ENCODE peak calls at places on chromosomes 2 and 18, in five cellular contexts. One of them, this sample, is unnamed. For H3K4me1, the result is how much of the 10 kb centered on the place peaks cover.

GRCh38 chr18:74731097-74731496 is 133.4 kb downstream of the ZNF407 start:
- DNase-seq in heart left ventricle: no peak
- DNase-seq in endodermal cell: no peak
- DNase-seq in neural progenitor cell: no peak
- DNase-seq in adipocyte: peak
- DNase-seq in this sample: no peak

GRCh38 chr18:34159691-34160185 is 65.0 kb downstream of the NOL4 start:
- DNase-seq in heart left ventricle: no peak
- DNase-seq in endodermal cell: no peak
- DNase-seq in neural progenitor cell: no peak
- DNase-seq in adipocyte: no peak
- DNase-seq in this sample: no peak

GRCh38 chr18:13005289-13005688 is 14.1 kb downstream of the CEP192 start:
- DNase-seq in heart left ventricle: no peak
- DNase-seq in endodermal cell: no peak
- DNase-seq in neural progenitor cell: no peak
- DNase-seq in adipocyte: no peak
- DNase-seq in this sample: no peak

GRCh38 chr2:2899826-2900225 is 477.8 kb downstream of the EIPR1 start:
- DNase-seq in heart left ventricle: no peak
- DNase-seq in endodermal cell: no peak
- DNase-seq in neural progenitor cell: no peak
- DNase-seq in adipocyte: no peak
- DNase-seq in this sample: no peak

GRCh38 chr18:12597775-12598174 is 60.1 kb downstream of the SPIRE1 start:
- DNase-seq in heart left ventricle: peak
- DNase-seq in endodermal cell: no peak
- DNase-seq in neural progenitor cell: no peak
- DNase-seq in adipocyte: peak
- DNase-seq in this sample: peak

GRCh38 chr18:27771571-27771970 is 405.4 kb downstream of the CDH2 start:
- DNase-seq in heart left ventricle: no peak
- DNase-seq in endodermal cell: no peak
- DNase-seq in neural progenitor cell: no peak
- DNase-seq in adipocyte: no peak
- DNase-seq in this sample: no peak

GRCh38 chr18:61093967-61094366 is 239.3 kb upstream of the CDH20 start:
- DNase-seq in heart left ventricle: no peak
- DNase-seq in endodermal cell: no peak
- DNase-seq in neural progenitor cell: no peak
- DNase-seq in adipocyte: no peak
- DNase-seq in this sample: no peak

GRCh38 chr2:177772529-177772928 is 300.0 kb downstream of the PDE11A start:
- DNase-seq in heart left ventricle: no peak
- DNase-seq in endodermal cell: no peak
- DNase-seq in neural progenitor cell: peak
- DNase-seq in adipocyte: peak
- DNase-seq in this sample: no peak

GRCh38 chr18:8798996-8799395 is 93.6 kb downstream of the MTCL1 start:
- DNase-seq in heart left ventricle: peak
- DNase-seq in endodermal cell: no peak
- DNase-seq in neural progenitor cell: no peak
- DNase-seq in adipocyte: no peak
- DNase-seq in this sample: no peak

GRCh38 chr2:205510345-205510744 is 172.0 kb upstream of the NRP2 start:
- DNase-seq in heart left ventricle: no peak
- DNase-seq in endodermal cell: no peak
- DNase-seq in neural progenitor cell: peak
- DNase-seq in adipocyte: no peak
- DNase-seq in this sample: no peak

GRCh38 chr2:234412726-234413125 is 84.2 kb downstream of the ARL4C start:
- DNase-seq in heart left ventricle: no peak
- DNase-seq in endodermal cell: no peak
- DNase-seq in neural progenitor cell: no peak
- DNase-seq in adipocyte: peak
- DNase-seq in this sample: no peak

GRCh38 chr2:180196419-180196977 is 189.4 kb upstream of the CWC22 start:
- DNase-seq in heart left ventricle: no peak
- DNase-seq in endodermal cell: no peak
- DNase-seq in neural progenitor cell: no peak
- DNase-seq in adipocyte: no peak
- DNase-seq in this sample: no peak

GRCh38 chr2:161992526-161992925 is 81.5 kb downstream of the DPP4 start:
- DNase-seq in heart left ventricle: no peak
- DNase-seq in endodermal cell: no peak
- DNase-seq in neural progenitor cell: no peak
- DNase-seq in adipocyte: peak
- DNase-seq in this sample: no peak

GRCh38 chr2:189096769-189097447 is 82.7 kb downstream of the COL5A2 start:
- DNase-seq in heart left ventricle: no peak
- DNase-seq in endodermal cell: no peak
- DNase-seq in neural progenitor cell: no peak
- DNase-seq in adipocyte: peak
- DNase-seq in this sample: no peak

GRCh38 chr2:65357959-65358294 is 74.5 kb downstream of the SPRED2 start:
- DNase-seq in heart left ventricle: no peak
- DNase-seq in endodermal cell: no peak
- DNase-seq in neural progenitor cell: no peak
- DNase-seq in adipocyte: no peak
- DNase-seq in this sample: no peak

GRCh38 chr2:222722327-222722946 is 51.0 kb downstream of the MOGAT1 start:
- DNase-seq in heart left ventricle: peak
- DNase-seq in endodermal cell: no peak
- DNase-seq in neural progenitor cell: no peak
- DNase-seq in adipocyte: peak
- DNase-seq in this sample: no peak

GRCh38 chr2:27156739-27157475 is 8.1 kb downstream of the TCF23 start:
- DNase-seq in heart left ventricle: no peak
- DNase-seq in endodermal cell: no peak
- DNase-seq in neural progenitor cell: no peak
- DNase-seq in adipocyte: no peak
- DNase-seq in this sample: no peak

GRCh38 chr2:69046221-69046662 is 33.3 kb downstream of the ANTXR1 start:
- DNase-seq in heart left ventricle: no peak
- DNase-seq in endodermal cell: peak
- DNase-seq in neural progenitor cell: no peak
- DNase-seq in adipocyte: peak
- DNase-seq in this sample: no peak

GRCh38 chr2:230783101-230783500 is 70.5 kb downstream of the CAB39 start:
- DNase-seq in heart left ventricle: no peak
- DNase-seq in endodermal cell: no peak
- DNase-seq in neural progenitor cell: no peak
- DNase-seq in adipocyte: no peak
- DNase-seq in this sample: no peak

GRCh38 chr18:3923750-3924149 is 473.8 kb downstream of the TGIF1 start:
- DNase-seq in heart left ventricle: no peak
- DNase-seq in endodermal cell: no peak
- DNase-seq in neural progenitor cell: no peak
- DNase-seq in adipocyte: peak
- DNase-seq in this sample: no peak

GRCh38 chr18:12908706-12909105 is 24.7 kb upstream of the PTPN2 start:
- DNase-seq in heart left ventricle: no peak
- DNase-seq in endodermal cell: no peak
- DNase-seq in neural progenitor cell: no peak
- DNase-seq in adipocyte: no peak
- DNase-seq in this sample: no peak

GRCh38 chr2:184769038-184769437 is 170.7 kb downstream of the ZNF804A start:
- DNase-seq in heart left ventricle: no peak
- DNase-seq in endodermal cell: no peak
- DNase-seq in neural progenitor cell: no peak
- DNase-seq in adipocyte: peak
- DNase-seq in this sample: no peak

GRCh38 chr2:128452536-128453530 is 134.2 kb upstream of the HS6ST1 start:
- DNase-seq in heart left ventricle: no peak
- DNase-seq in endodermal cell: peak
- DNase-seq in neural progenitor cell: peak
- DNase-seq in adipocyte: no peak
- DNase-seq in this sample: no peak

GRCh38 chr2:177400337-177400923 is 7.9 kb downstream of the AGPS start:
- DNase-seq in heart left ventricle: no peak
- DNase-seq in endodermal cell: no peak
- DNase-seq in neural progenitor cell: no peak
- DNase-seq in adipocyte: no peak
- DNase-seq in this sample: no peak

GRCh38 chr2:179272406-179273192 is 8.0 kb upstream of the SESTD1 start:
- DNase-seq in heart left ventricle: no peak
- DNase-seq in endodermal cell: no peak
- DNase-seq in neural progenitor cell: peak
- DNase-seq in adipocyte: peak
- DNase-seq in this sample: no peak

GRCh38 chr2:643334-643733 is 33.9 kb downstream of the TMEM18 start:
- DNase-seq in heart left ventricle: no peak
- DNase-seq in endodermal cell: no peak
- DNase-seq in neural progenitor cell: no peak
- DNase-seq in adipocyte: no peak
- DNase-seq in this sample: no peak

GRCh38 chr2:73984203-73984921 is at the start of gene TET3:
- DNase-seq in heart left ventricle: peak
- DNase-seq in endodermal cell: peak
- DNase-seq in neural progenitor cell: peak
- DNase-seq in adipocyte: peak
- DNase-seq in this sample: peak

GRCh38 chr18:44828080-44828479 is 147.4 kb downstream of the SETBP1 start:
- DNase-seq in heart left ventricle: no peak
- DNase-seq in endodermal cell: no peak
- DNase-seq in neural progenitor cell: no peak
- DNase-seq in adipocyte: no peak
- DNase-seq in this sample: no peak

GRCh38 chr2:172082944-172083718 is 2.2 kb upstream of the DLX1 start:
- DNase-seq in heart left ventricle: no peak
- DNase-seq in endodermal cell: peak
- DNase-seq in neural progenitor cell: peak
- DNase-seq in adipocyte: peak
- DNase-seq in this sample: no peak

GRCh38 chr2:224085246-224085645 is 46.2 kb upstream of the SERPINE2 start:
- DNase-seq in heart left ventricle: no peak
- DNase-seq in endodermal cell: no peak
- DNase-seq in neural progenitor cell: no peak
- DNase-seq in adipocyte: peak
- DNase-seq in this sample: no peak

GRCh38 chr18:22552254-22552653 is 134.5 kb upstream of the CTAGE1 start:
- DNase-seq in heart left ventricle: no peak
- DNase-seq in endodermal cell: no peak
- DNase-seq in neural progenitor cell: no peak
- DNase-seq in adipocyte: no peak
- DNase-seq in this sample: no peak

GRCh38 chr18:58937913-58938312 is 73.2 kb downstream of the ZNF532 start:
- DNase-seq in heart left ventricle: no peak
- DNase-seq in endodermal cell: no peak
- DNase-seq in neural progenitor cell: no peak
- DNase-seq in adipocyte: peak
- DNase-seq in this sample: no peak

GRCh38 chr2:199851499-199851816 is 466 bp upstream of the FTCDNL1 start:
- DNase-seq in heart left ventricle: no peak
- DNase-seq in endodermal cell: no peak
- DNase-seq in neural progenitor cell: no peak
- DNase-seq in adipocyte: no peak
- DNase-seq in this sample: no peak

GRCh38 chr2:95240091-95240490 is 32.8 kb downstream of the ZNF892 start:
- DNase-seq in heart left ventricle: no peak
- DNase-seq in endodermal cell: no peak
- DNase-seq in neural progenitor cell: no peak
- DNase-seq in adipocyte: no peak
- DNase-seq in this sample: no peak

GRCh38 chr2:37377187-37377532 is 32.7 kb downstream of the QPCT start:
- DNase-seq in heart left ventricle: no peak
- DNase-seq in endodermal cell: no peak
- DNase-seq in neural progenitor cell: no peak
- DNase-seq in adipocyte: peak
- DNase-seq in this sample: no peak
- H3K4me1 ChIP-seq in heart left ventricle: under half
- H3K4me1 ChIP-seq in endodermal cell: under half
- H3K4me1 ChIP-seq in neural progenitor cell: under half
- H3K4me1 ChIP-seq in adipocyte: under half
- H3K4me1 ChIP-seq in this sample: under half

DNA sequence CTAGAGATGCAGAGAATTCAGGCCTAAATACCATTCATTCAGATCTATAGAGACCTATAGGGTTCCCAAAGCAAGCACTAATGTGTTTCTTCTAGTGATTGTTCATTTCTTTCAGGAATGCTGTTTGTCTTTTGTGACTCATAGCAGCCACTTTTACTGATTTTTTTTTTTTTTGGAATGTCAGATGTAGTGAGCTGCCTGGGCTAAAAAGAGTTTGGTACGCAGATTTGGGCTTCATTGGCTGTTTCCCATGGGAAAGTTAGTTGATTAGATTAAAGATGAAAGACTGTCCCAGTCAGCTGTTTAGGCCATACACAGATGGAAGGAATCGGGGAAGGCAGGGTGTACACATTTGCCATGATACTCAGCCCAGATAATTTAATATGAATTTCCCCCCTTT is 87.6 kb downstream of the CDC42EP3 start:
- DNase-seq in heart left ventricle: no peak
- DNase-seq in endodermal cell: no peak
- DNase-seq in neural progenitor cell: no peak
- DNase-seq in adipocyte: peak
- DNase-seq in this sample: no peak
- H3K4me1 ChIP-seq in heart left ventricle: under half
- H3K4me1 ChIP-seq in endodermal cell: under half
- H3K4me1 ChIP-seq in neural progenitor cell: under half
- H3K4me1 ChIP-seq in adipocyte: half or more
- H3K4me1 ChIP-seq in this sample: under half

DNA sequence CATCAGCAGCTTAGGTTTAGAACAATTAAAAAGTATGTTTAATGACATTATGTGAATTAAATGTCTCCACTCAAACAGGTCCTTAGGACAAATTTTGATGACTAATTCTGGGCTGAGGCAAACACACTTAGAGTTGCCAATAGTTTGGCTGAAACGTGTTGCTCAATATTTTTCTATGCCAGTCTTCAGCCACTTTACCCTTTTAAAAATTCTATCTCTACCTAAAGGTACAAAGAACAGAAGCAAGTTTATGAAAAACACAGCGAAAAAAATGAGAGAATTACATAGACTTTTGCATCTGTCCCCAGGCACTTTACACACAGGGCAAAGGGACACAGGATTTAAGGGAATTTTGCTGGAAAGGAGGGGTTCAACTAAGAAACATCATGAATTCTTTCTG is 4.5 kb downstream of the IDH1 start:
- DNase-seq in heart left ventricle: no peak
- DNase-seq in endodermal cell: no peak
- DNase-seq in neural progenitor cell: no peak
- DNase-seq in adipocyte: peak
- DNase-seq in this sample: no peak
- H3K4me1 ChIP-seq in heart left ventricle: under half
- H3K4me1 ChIP-seq in endodermal cell: under half
- H3K4me1 ChIP-seq in neural progenitor cell: under half
- H3K4me1 ChIP-seq in adipocyte: half or more
- H3K4me1 ChIP-seq in this sample: under half

DNA sequence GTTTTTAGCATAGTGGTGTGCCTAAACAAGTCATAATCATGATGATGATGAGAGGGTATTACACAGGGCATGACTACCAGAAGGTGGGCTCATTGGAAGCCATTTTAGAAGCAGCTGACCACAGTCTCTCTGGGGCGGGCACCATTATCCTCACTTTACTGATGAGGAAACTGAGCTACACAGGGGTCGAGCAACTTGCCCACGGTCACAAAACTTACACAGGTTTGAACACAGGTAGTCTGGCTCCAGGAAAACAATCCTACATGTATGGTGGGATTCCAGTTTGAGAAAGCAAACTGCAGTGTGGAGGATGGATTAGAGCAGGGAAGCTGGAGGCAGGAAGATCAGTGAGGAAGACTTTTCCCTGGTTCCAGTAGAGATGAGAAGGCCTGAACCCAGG is 6.2 kb downstream of the RHOB start:
- DNase-seq in heart left ventricle: no peak
- DNase-seq in endodermal cell: no peak
- DNase-seq in neural progenitor cell: no peak
- DNase-seq in adipocyte: no peak
- DNase-seq in this sample: no peak
- H3K4me1 ChIP-seq in heart left ventricle: under half
- H3K4me1 ChIP-seq in endodermal cell: under half
- H3K4me1 ChIP-seq in neural progenitor cell: under half
- H3K4me1 ChIP-seq in adipocyte: under half
- H3K4me1 ChIP-seq in this sample: under half

This sample was measured in right cardiac atrium.